ENCODE peak calls at places on chromosomes 11 and 22, in seven cellular contexts. Z, P, I, H, J, F and Y are unnamed samples.

GRCh38 chr11:111796696-111797095 is 30.5 kb upstream of the PPP2R1B start:
- DNase-seq in I (no peak), H (no peak), P (no peak), F (no peak), J (no peak), Z (no peak), Y (no peak)

GRCh38 chr11:57779275-57779674 is 17.7 kb downstream of the CTNND1 start:
- DNase-seq in F (no peak), P (no peak), H (peak; percentile 82), Z (no peak), I (no peak), J (no peak), Y (no peak)

GRCh38 chr22:26483439-26484359 is at the start of the genes HPS4 and SRRD:
- DNase-seq in Z (peak; percentile 89), J (peak; percentile 96), P (peak; percentile 96), I (peak; percentile 92), H (peak; percentile 89), F (peak; percentile 95), Y (peak; percentile 90)

GRCh38 chr11:13105237-13105844 is 96.2 kb downstream of the RASSF10 start:
- DNase-seq in F (peak; percentile 55), I (no peak), J (no peak), H (no peak), P (no peak), Z (no peak), Y (no peak)

GRCh38 chr22:27775698-27776409 is 25.7 kb downstream of the MN1 start:
- DNase-seq in Z (no peak), P (no peak), J (no peak), I (no peak), F (no peak), H (no peak), Y (no peak)

GRCh38 chr22:39545310-39546063 is 12.9 kb upstream of the RPS19BP1 start:
- DNase-seq in P (no peak), I (no peak), J (no peak), F (peak; percentile 69), H (no peak), Z (no peak), Y (peak; percentile 33)

GRCh38 chr11:64877390-64878222 is 815 bp downstream of the EHD1 start:
- DNase-seq in H (no peak), P (no peak), Z (no peak), F (no peak), I (peak; percentile 55), J (peak; percentile 86), Y (peak; percentile 85)

GRCh38 chr11:33867996-33868645 is 23.8 kb downstream of the LMO2 start:
- DNase-seq in Z (no peak), I (no peak), J (no peak), F (no peak), H (no peak), P (no peak), Y (no peak)

GRCh38 chr11:91761406-91762027 is 463.1 kb upstream of the FAT3 start:
- DNase-seq in I (no peak), J (no peak), F (no peak), P (no peak), H (no peak), Z (no peak), Y (no peak)

GRCh38 chr11:6095798-6096197 is 11.7 kb upstream of the OR56B4 start:
- DNase-seq in Z (no peak), P (no peak), F (no peak), I (no peak), H (no peak), J (no peak), Y (no peak)

GRCh38 chr11:26575946-26576345 is 3.9 kb upstream of the MUC15 start:
- DNase-seq in I (no peak), H (no peak), J (no peak), F (no peak), P (no peak), Z (no peak), Y (no peak)

GRCh38 chr11:134531331-134532135 is 119.5 kb upstream of the B3GAT1 start:
- DNase-seq in Z (no peak), I (no peak), J (peak; percentile 71), H (peak; percentile 30), F (peak; percentile 44), P (peak; percentile 49), Y (no peak)

GRCh38 chr11:26828291-26828690 is 106.4 kb upstream of the SLC5A12 start:
- DNase-seq in F (no peak), P (no peak), Z (no peak), H (no peak), I (no peak), J (no peak), Y (no peak)

GRCh38 chr11:113265343-113265742 is 49.0 kb upstream of the TTC12 start:
- DNase-seq in I (no peak), F (no peak), J (no peak), H (no peak), Z (no peak), P (no peak), Y (no peak)

GRCh38 chr11:7518811-7519562 is 5.2 kb downstream of the PPFIBP2 start:
- DNase-seq in J (no peak), H (no peak), I (no peak), F (no peak), P (no peak), Z (no peak), Y (no peak)

GRCh38 chr11:6320411-6321207 is at the start of gene CAVIN3:
- DNase-seq in I (peak; percentile 70), P (peak; percentile 86), Z (peak; percentile 71), J (peak; percentile 94), F (peak; percentile 92), H (peak; percentile 50), Y (peak; percentile 89)

GRCh38 chr11:63870351-63871197 is 31.7 kb downstream of the MARK2 start:
- DNase-seq in H (no peak), P (no peak), Z (no peak), F (no peak), J (peak; percentile 45), I (no peak), Y (no peak)
- H3K4me1 ChIP-seq in H (peaks cover 8% of the 10 kb centered on the region), P (peaks cover 85% of the 10 kb centered on the region), Z (peaks cover 54% of the 10 kb centered on the region), F (peaks cover 68% of the 10 kb centered on the region), J (peaks cover 55% of the 10 kb centered on the region), I (peaks cover 22% of the 10 kb centered on the region), Y (peaks cover 61% of the 10 kb centered on the region)

DNA sequence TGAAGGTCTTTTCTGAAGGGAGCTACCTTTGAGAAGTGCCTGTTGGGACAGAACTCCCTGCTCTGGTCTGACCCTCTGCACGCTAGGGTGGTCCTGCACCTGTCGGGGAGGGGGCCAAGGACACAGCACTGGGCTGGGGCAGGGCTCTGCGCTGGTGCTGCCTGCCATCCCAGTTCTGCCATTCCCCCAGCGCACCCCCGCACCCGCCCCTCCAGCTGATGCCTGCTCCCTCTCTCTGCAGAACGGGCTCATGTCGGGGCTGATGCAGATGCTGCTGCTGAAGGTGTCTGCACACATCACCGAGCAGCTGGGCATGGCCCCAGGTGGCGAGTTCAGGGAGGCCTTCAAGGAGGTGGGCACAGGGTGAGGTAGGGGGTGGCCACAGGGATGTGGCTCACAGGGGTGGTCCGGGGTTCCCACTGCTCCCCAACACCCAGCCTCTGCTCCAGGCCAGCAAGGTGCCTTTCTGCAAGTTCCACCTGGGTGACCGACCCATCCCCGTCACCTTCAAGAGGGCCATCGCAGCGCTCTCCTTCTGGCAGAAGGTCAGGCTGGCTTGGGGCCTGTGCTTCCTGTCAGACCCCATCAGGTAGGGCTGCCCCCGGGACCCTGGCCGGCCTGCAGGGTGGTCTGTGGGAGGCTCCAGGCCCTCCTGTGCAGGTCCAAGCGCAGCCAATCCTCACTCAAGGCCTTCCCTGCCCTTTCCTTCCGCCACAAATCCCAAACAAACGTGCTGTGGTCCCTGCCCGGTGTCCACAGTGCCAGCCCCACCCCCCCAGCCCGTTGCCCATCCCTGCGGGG is 3.6 kb upstream of the SELENOO start:
- DNase-seq in P (no peak), F (no peak), Z (no peak), I (no peak), H (no peak), J (no peak), Y (no peak)
- H3K4me1 ChIP-seq in P (peaks cover 17% of the 10 kb centered on the region), F (peaks cover 5% of the 10 kb centered on the region), Z (no peaks in the 10 kb centered on the region), I (peaks cover 21% of the 10 kb centered on the region), H (peaks cover 4% of the 10 kb centered on the region), J (peaks cover 14% of the 10 kb centered on the region), Y (peaks cover 11% of the 10 kb centered on the region)

DNA sequence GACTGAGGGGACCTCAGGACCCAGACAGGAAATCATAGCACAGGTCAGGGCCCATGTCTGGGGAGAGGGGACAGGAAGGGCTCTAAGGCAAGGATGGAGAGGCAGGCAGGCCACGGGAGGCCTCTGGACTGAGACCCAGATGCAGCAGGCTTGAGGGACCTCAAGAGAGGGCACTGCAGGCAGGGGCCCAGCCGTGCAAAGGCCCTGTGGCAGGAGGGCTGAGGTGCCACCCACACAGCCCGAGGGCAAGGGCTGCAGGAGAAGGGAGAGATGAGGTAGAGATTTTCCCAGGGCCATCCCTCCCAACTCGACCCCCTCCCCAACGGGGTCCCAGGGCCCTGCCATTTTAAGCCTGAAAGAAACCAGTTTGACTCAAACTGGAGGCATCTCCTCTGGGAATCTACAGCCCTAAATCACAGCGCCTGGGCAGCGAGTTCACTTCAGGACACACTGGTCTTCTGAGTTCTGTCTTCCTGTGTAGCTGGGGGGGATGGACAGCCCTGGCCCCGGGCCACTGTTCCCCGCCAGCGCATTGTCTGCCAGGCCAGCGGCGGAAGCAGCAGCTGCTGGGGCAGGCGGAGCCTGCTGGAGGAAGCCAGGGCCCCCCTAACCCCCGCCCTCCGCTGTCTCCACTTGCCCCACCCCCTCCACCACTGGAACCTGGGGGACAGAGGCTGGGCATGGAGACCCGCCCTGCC is 20.3 kb upstream of the WNT7B start:
- DNase-seq in Z (peak; percentile 75), H (no peak), I (peak; percentile 87), J (peak; percentile 98), F (peak; percentile 96), P (peak; percentile 89), Y (peak; percentile 73)
- H3K4me1 ChIP-seq in Z (peaks cover 9% of the 10 kb centered on the region), H (no peaks in the 10 kb centered on the region), I (peaks cover 8% of the 10 kb centered on the region), J (peaks cover 38% of the 10 kb centered on the region), F (peaks cover 39% of the 10 kb centered on the region), P (peaks cover 57% of the 10 kb centered on the region), Y (no peaks in the 10 kb centered on the region)

GRCh38 chr11:76656571-76657081 is 13.9 kb downstream of the LRRC32 start:
- DNase-seq in H (peak; percentile 27), Z (peak; percentile 48), I (no peak), P (peak; percentile 33), F (no peak), J (peak; percentile 51), Y (no peak)

GRCh38 chr11:76656087-76656531 is 14.4 kb downstream of the LRRC32 start:
- DNase-seq in J (peak; percentile 68), F (no peak), H (peak; percentile 32), I (no peak), Z (peak; percentile 38), P (no peak), Y (no peak)

GRCh38 chr11:76654980-76655379 is 15.6 kb downstream of the LRRC32 start:
- DNase-seq in Z (no peak), J (no peak), I (no peak), F (no peak), H (peak; percentile 31), P (no peak), Y (no peak)

GRCh38 chr11:76654310-76654851 is 16.2 kb downstream of the LRRC32 start:
- DNase-seq in Z (peak; percentile 44), H (peak; percentile 34), I (no peak), J (peak; percentile 91), P (no peak), F (peak; percentile 75), Y (no peak)

DNA sequence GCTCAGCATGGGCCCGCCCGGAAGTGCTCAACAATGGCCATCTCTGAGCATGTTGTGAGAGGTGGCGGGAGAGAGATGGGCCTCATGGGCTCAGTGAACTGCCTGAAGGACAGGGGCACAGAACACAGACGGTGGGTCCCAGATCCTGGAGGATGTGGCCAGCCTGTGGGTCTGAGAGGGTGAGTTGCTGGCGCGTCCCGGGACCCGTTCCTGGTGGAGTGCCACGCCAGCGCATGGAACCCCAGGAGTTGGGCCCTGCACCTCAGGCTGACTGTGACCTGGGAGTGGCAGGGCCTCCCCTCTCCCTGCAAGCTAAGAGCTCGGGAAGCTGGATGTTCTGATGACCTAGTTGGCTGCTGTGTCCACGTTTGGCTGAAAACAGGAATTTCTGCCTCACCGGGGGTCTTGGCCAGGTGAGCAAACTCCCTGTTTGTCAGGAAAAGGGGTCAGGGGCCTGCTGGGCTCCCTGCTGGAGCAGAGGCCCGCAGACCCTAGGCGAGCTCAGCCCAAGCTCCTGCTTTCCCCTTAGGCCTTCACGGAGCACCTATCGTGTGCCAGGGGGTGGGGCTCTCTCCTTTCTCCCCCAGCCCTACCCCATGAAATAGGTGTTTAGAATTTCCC is 15.0 kb downstream of the LRRC32 start:
- DNase-seq in H (peak; percentile 26), I (no peak), F (no peak), J (peak; percentile 62), P (no peak), Z (peak; percentile 49), Y (peak; percentile 47)
- H3K4me1 ChIP-seq in H (no peaks in the 10 kb centered on the region), I (no peaks in the 10 kb centered on the region), F (no peaks in the 10 kb centered on the region), J (peaks cover 23% of the 10 kb centered on the region), P (peaks cover 5% of the 10 kb centered on the region), Z (no peaks in the 10 kb centered on the region), Y (no peaks in the 10 kb centered on the region)